ENCODE peak calls at places on chromosome 4, in six cellular contexts. S, R, J, F, U and V are unnamed samples.
A peak's percentile ranks its signal among the peaks of the same experiment; 100 is the strongest.

GRCh38 chr4:129604632-129605031 is 508.7 kb downstream of the C4orf33 start:
- DNase-seq in F (no peak), S (no peak), U (no peak), J (no peak), R (no peak), V (no peak)

GRCh38 chr4:109248322-109248895 is 54.0 kb downstream of the COL25A1 start:
- DNase-seq in R (no peak), J (no peak), U (no peak), F (no peak), S (no peak), V (no peak)

GRCh38 chr4:74267998-74268606 is 40.2 kb upstream of the EPGN start:
- DNase-seq in J (no peak), F (no peak), S (no peak), R (no peak), U (peak; percentile 81), V (peak; percentile 65)

GRCh38 chr4:179586460-179586859 is 2144.2 kb upstream of the AGA start:
- DNase-seq in U (no peak), F (no peak), S (no peak), J (no peak), R (no peak), V (no peak)

GRCh38 chr4:140851032-140851636 is 94.9 kb upstream of the TBC1D9 start:
- DNase-seq in J (no peak), S (peak; percentile 58), F (peak; percentile 61), U (peak; percentile 81), R (peak; percentile 65), V (peak; percentile 75)

GRCh38 chr4:71614626-71615025 is 169.3 kb downstream of the GC start:
- DNase-seq in R (no peak), F (no peak), U (no peak), S (no peak), J (no peak), V (no peak)

GRCh38 chr4:73714647-73715046 is 25.7 kb upstream of the CXCL8 start:
- DNase-seq in R (no peak), J (no peak), S (no peak), U (no peak), F (no peak), V (no peak)

GRCh38 chr4:8230891-8231290 is 31.8 kb downstream of the SH3TC1 start:
- DNase-seq in S (no peak), U (no peak), R (no peak), F (no peak), J (no peak), V (no peak)

GRCh38 chr4:125314676-125315570 is at the start of gene FAT4:
- DNase-seq in F (peak; percentile 97), J (peak; percentile 72), S (peak; percentile 74), R (peak; percentile 61), U (peak; percentile 99), V (peak; percentile 86)

GRCh38 chr4:103994059-103994458 is 274.3 kb upstream of the TACR3 start:
- DNase-seq in R (peak; percentile 25), S (no peak), F (no peak), U (no peak), J (no peak), V (peak; percentile 42)

GRCh38 chr4:159256037-159256436 is 153.2 kb downstream of the RAPGEF2 start:
- DNase-seq in J (no peak), F (no peak), S (no peak), R (no peak), U (no peak), V (no peak)

GRCh38 chr4:140893939-140894338 is 137.8 kb upstream of the TBC1D9 start:
- DNase-seq in F (no peak), R (no peak), S (no peak), J (no peak), U (peak; percentile 76), V (no peak)

GRCh38 chr4:98851806-98852205 is 77.1 kb downstream of the EIF4E start:
- DNase-seq in S (no peak), U (peak; percentile 36), R (no peak), F (no peak), J (no peak), V (peak; percentile 28)

GRCh38 chr4:2343476-2343875 is 75.0 kb downstream of the ZFYVE28 start:
- DNase-seq in F (no peak), J (no peak), S (peak; percentile 29), R (peak; percentile 13), U (no peak), V (peak; percentile 66)

GRCh38 chr4:2284161-2284933 is 22.4 kb upstream of the MXD4 start:
- DNase-seq in R (no peak), U (no peak), J (no peak), S (no peak), F (peak; percentile 5), V (no peak)

GRCh38 chr4:177051473-177052060 is 258.1 kb upstream of the NEIL3 start:
- DNase-seq in U (peak; percentile 35), R (peak; percentile 5), J (no peak), S (no peak), F (no peak), V (peak; percentile 68)

GRCh38 chr4:128386761-128387599 is 99.4 kb upstream of the PGRMC2 start:
- DNase-seq in J (peak; percentile 58), U (peak; percentile 98), R (peak; percentile 70), S (peak; percentile 45), F (peak; percentile 94), V (peak; percentile 96)

GRCh38 chr4:172866421-172866820 is 302.2 kb upstream of the GALNT7 start:
- DNase-seq in J (no peak), F (no peak), S (no peak), R (no peak), U (no peak), V (no peak)

GRCh38 chr4:7699040-7699439 is 240.6 kb downstream of the AFAP1 start:
- DNase-seq in R (no peak), U (peak; percentile 22), F (peak; percentile 71), J (no peak), S (no peak), V (no peak)

GRCh38 chr4:153114771-153115321 is 89.4 kb upstream of the TRIM2 start:
- DNase-seq in F (no peak), R (no peak), U (peak; percentile 82), J (no peak), S (no peak), V (no peak)

GRCh38 chr4:90904018-90904417 is 776.8 kb downstream of the CCSER1 start:
- DNase-seq in U (no peak), J (no peak), S (no peak), R (no peak), F (no peak), V (peak; percentile 67)

GRCh38 chr4:38082424-38083374 is 122.5 kb downstream of the PTTG2 start:
- DNase-seq in S (no peak), U (peak; percentile 94), R (no peak), F (no peak), J (no peak), V (no peak)

GRCh38 chr4:123037809-123038208 is 115.4 kb upstream of the NUDT6 start:
- DNase-seq in U (peak; percentile 55), R (no peak), J (no peak), F (no peak), S (no peak), V (no peak)

GRCh38 chr4:138090145-138090917 is 151.8 kb downstream of the SLC7A11 start:
- DNase-seq in F (peak; percentile 48), J (no peak), S (peak; percentile 51), U (peak; percentile 89), R (peak; percentile 58), V (peak; percentile 76)

GRCh38 chr4:73021634-73022033 is 47.9 kb downstream of the COX18 start:
- DNase-seq in U (peak; percentile 60), S (peak; percentile 24), J (no peak), F (no peak), R (peak; percentile 39), V (peak; percentile 28)